ENCODE peak calls at places on chromosomes 11 and 22, in five cellular contexts. W is NCI-H146, L is HT1080, F is breast epithelium, D is foreskin keratinocyte. B is an unnamed sample.

GRCh38 chr22:37325024-37325395 is 42.7 kb downstream of the CYTH4 start:
- DNase-seq in W (no peak), L (no peak), F (no peak), D (no peak), B (no peak)

GRCh38 chr11:34192481-34193401 is 87.3 kb downstream of the NAT10 start:
- DNase-seq in W (peak; percentile 25), L (peak; percentile 95), F (peak; percentile 48), D (peak; percentile 97), B (peak; percentile 71)

GRCh38 chr11:112637046-112637445 is 324.2 kb upstream of the NCAM1 start:
- DNase-seq in W (no peak), L (no peak), F (no peak), D (no peak), B (no peak)

GRCh38 chr11:67368621-67369020 is 4.8 kb downstream of the CLCF1 start:
- DNase-seq in W (no peak), L (no peak), F (no peak), D (no peak), B (no peak)

GRCh38 chr22:46573781-46574437 is 36.5 kb upstream of the CELSR1 start:
- DNase-seq in W (no peak), L (no peak), F (no peak), D (no peak), B (no peak)

GRCh38 chr22:30309981-30310672 is 16.6 kb downstream of the TBC1D10A start:
- DNase-seq in W (no peak), L (no peak), F (peak; percentile 72), D (no peak), B (no peak)

GRCh38 chr11:108616549-108616948 is 23.0 kb upstream of the EXPH5 start:
- DNase-seq in W (no peak), L (peak; percentile 98), F (no peak), D (peak; percentile 100), B (no peak)

GRCh38 chr11:15968461-15969130 is 387.8 kb downstream of the SOX6 start:
- DNase-seq in W (no peak), L (no peak), F (no peak), D (peak; percentile 40), B (no peak)

GRCh38 chr22:32712644-32713355 is 88.7 kb upstream of the TIMP3 start:
- DNase-seq in W (no peak), L (no peak), F (no peak), D (no peak), B (no peak)

GRCh38 chr11:72856551-72857342 is 42.5 kb downstream of the ATG16L2 start:
- DNase-seq in W (no peak), L (no peak), F (no peak), D (no peak), B (no peak)

B was measured in DMS79.